ENCODE peak calls at places on chromosomes 6 and 20, in nine cellular contexts. One of them, this sample, is unnamed.

GRCh38 chr6:54957698-54958097 is 111.1 kb downstream of the FAM83B start:
- DNase-seq in neural progenitor cell: no peak
- DNase-seq in astrocyte of the cerebellum: no peak
- DNase-seq in GM12865: no peak
- DNase-seq in GM20000: no peak
- DNase-seq in H1: no peak
- DNase-seq in mucosa of descending colon: no peak
- DNase-seq in Peyer's patch: no peak
- DNase-seq in lower lobe of right lung: no peak
- DNase-seq in this sample: no peak

GRCh38 chr6:152309006-152309405 is 328.2 kb downstream of the SYNE1 start:
- DNase-seq in neural progenitor cell: no peak
- DNase-seq in astrocyte of the cerebellum: no peak
- DNase-seq in GM12865: no peak
- DNase-seq in GM20000: no peak
- DNase-seq in H1: no peak
- DNase-seq in mucosa of descending colon: no peak
- DNase-seq in Peyer's patch: no peak
- DNase-seq in lower lobe of right lung: no peak
- DNase-seq in this sample: no peak

GRCh38 chr6:116115781-116116180 is 10.2 kb downstream of the COL10A1 start:
- DNase-seq in neural progenitor cell: no peak
- DNase-seq in astrocyte of the cerebellum: no peak
- DNase-seq in GM12865: no peak
- DNase-seq in GM20000: no peak
- DNase-seq in H1: no peak
- DNase-seq in mucosa of descending colon: no peak
- DNase-seq in Peyer's patch: no peak
- DNase-seq in lower lobe of right lung: no peak
- DNase-seq in this sample: no peak

GRCh38 chr20:34644345-34644744 is 32.5 kb downstream of the PIGU start:
- DNase-seq in neural progenitor cell: no peak
- DNase-seq in astrocyte of the cerebellum: no peak
- DNase-seq in GM12865: no peak
- DNase-seq in GM20000: no peak
- DNase-seq in H1: no peak
- DNase-seq in mucosa of descending colon: no peak
- DNase-seq in Peyer's patch: no peak
- DNase-seq in lower lobe of right lung: no peak
- DNase-seq in this sample: no peak

GRCh38 chr20:44594730-44595129 is 12.4 kb downstream of the PKIG start:
- DNase-seq in neural progenitor cell: no peak
- DNase-seq in astrocyte of the cerebellum: no peak
- DNase-seq in GM12865: peak
- DNase-seq in GM20000: peak
- DNase-seq in H1: no peak
- DNase-seq in mucosa of descending colon: no peak
- DNase-seq in Peyer's patch: no peak
- DNase-seq in lower lobe of right lung: no peak
- DNase-seq in this sample: no peak

GRCh38 chr6:122609881-122610689 is at the start of gene PKIB:
- DNase-seq in neural progenitor cell: peak
- DNase-seq in astrocyte of the cerebellum: peak
- DNase-seq in GM12865: peak
- DNase-seq in GM20000: peak
- DNase-seq in H1: peak
- DNase-seq in mucosa of descending colon: peak
- DNase-seq in Peyer's patch: peak
- DNase-seq in lower lobe of right lung: peak
- DNase-seq in this sample: peak

GRCh38 chr6:75770844-75771243 is 21.8 kb downstream of the MYO6 start:
- DNase-seq in neural progenitor cell: no peak
- DNase-seq in astrocyte of the cerebellum: no peak
- DNase-seq in GM12865: no peak
- DNase-seq in GM20000: no peak
- DNase-seq in H1: no peak
- DNase-seq in mucosa of descending colon: no peak
- DNase-seq in Peyer's patch: no peak
- DNase-seq in lower lobe of right lung: no peak
- DNase-seq in this sample: no peak

GRCh38 chr6:107692351-107692750 is 131.8 kb downstream of the SCML4 start:
- DNase-seq in neural progenitor cell: no peak
- DNase-seq in astrocyte of the cerebellum: no peak
- DNase-seq in GM12865: no peak
- DNase-seq in GM20000: no peak
- DNase-seq in H1: no peak
- DNase-seq in mucosa of descending colon: no peak
- DNase-seq in Peyer's patch: no peak
- DNase-seq in lower lobe of right lung: no peak
- DNase-seq in this sample: no peak

GRCh38 chr6:43767553-43768505 is 2.2 kb upstream of the VEGFA start:
- DNase-seq in neural progenitor cell: no peak
- DNase-seq in astrocyte of the cerebellum: no peak
- DNase-seq in GM12865: no peak
- DNase-seq in GM20000: no peak
- DNase-seq in H1: no peak
- DNase-seq in mucosa of descending colon: no peak
- DNase-seq in Peyer's patch: no peak
- DNase-seq in lower lobe of right lung: peak
- DNase-seq in this sample: no peak

GRCh38 chr6:138765896-138766487 is 7.6 kb upstream of the CCDC28A start:
- DNase-seq in neural progenitor cell: peak
- DNase-seq in astrocyte of the cerebellum: peak
- DNase-seq in GM12865: peak
- DNase-seq in GM20000: peak
- DNase-seq in H1: no peak
- DNase-seq in mucosa of descending colon: no peak
- DNase-seq in Peyer's patch: no peak
- DNase-seq in lower lobe of right lung: no peak
- DNase-seq in this sample: no peak

GRCh38 chr6:111709615-111710398 is 104.1 kb upstream of the TRAF3IP2 start:
- DNase-seq in neural progenitor cell: peak
- DNase-seq in astrocyte of the cerebellum: peak
- DNase-seq in GM12865: peak
- DNase-seq in GM20000: peak
- DNase-seq in H1: no peak
- DNase-seq in mucosa of descending colon: no peak
- DNase-seq in Peyer's patch: peak
- DNase-seq in lower lobe of right lung: no peak
- DNase-seq in this sample: peak

GRCh38 chr6:54717849-54718455 is 128.6 kb upstream of the FAM83B start:
- DNase-seq in neural progenitor cell: peak
- DNase-seq in astrocyte of the cerebellum: peak
- DNase-seq in GM12865: peak
- DNase-seq in GM20000: peak
- DNase-seq in H1: peak
- DNase-seq in mucosa of descending colon: no peak
- DNase-seq in Peyer's patch: peak
- DNase-seq in lower lobe of right lung: no peak
- DNase-seq in this sample: peak

GRCh38 chr20:11045412-11046175 is 371.8 kb upstream of the JAG1 start:
- DNase-seq in neural progenitor cell: no peak
- DNase-seq in astrocyte of the cerebellum: no peak
- DNase-seq in GM12865: no peak
- DNase-seq in GM20000: no peak
- DNase-seq in H1: no peak
- DNase-seq in mucosa of descending colon: no peak
- DNase-seq in Peyer's patch: no peak
- DNase-seq in lower lobe of right lung: no peak
- DNase-seq in this sample: no peak

GRCh38 chr20:19993937-19994667 is 23.1 kb upstream of the NAA20 start:
- DNase-seq in neural progenitor cell: no peak
- DNase-seq in astrocyte of the cerebellum: no peak
- DNase-seq in GM12865: no peak
- DNase-seq in GM20000: no peak
- DNase-seq in H1: no peak
- DNase-seq in mucosa of descending colon: no peak
- DNase-seq in Peyer's patch: no peak
- DNase-seq in lower lobe of right lung: no peak
- DNase-seq in this sample: no peak

DNA sequence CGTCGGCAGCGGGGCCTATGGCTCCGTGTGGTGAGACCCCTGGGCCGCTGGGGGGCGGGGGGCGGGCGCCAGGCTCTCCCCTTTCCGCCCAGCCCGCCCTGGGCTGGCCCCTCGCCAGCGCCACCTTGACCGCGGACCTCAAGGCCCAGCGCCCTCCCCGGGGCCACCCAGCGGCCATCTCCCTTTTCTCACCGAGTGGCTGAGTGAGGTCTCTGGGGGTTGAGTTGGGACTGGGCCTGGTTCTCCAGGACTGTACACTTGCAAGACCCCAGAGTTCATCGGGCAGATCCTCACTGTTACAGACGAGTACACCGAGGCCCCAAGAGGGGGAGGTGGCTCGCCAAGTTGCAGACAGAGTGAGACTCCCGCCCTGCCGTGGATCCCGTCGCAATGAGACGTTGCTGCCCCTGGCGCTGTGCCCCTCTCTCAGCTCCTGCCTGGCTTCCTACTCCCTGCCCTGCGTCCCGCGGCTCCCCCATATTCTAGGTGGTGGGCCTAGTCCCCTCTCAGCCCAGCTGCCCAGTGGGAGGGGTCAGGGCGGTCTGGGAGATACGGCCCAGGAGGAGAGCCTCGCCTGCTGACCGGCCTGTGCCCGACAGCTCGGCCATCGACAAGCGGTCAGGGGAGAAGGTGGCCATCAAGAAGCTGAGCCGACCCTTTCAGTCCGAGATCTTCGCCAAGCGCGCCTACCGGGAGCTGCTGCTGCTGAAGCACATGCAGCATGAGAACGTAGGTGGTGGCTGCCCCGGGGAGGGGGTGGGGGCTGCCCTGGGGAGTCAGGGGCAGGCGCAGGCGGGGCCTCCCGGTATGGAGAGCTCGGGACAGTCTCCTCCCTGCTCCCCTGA is 581 bp downstream of the MAPK13 start:
- DNase-seq in neural progenitor cell: peak
- DNase-seq in astrocyte of the cerebellum: no peak
- DNase-seq in GM12865: peak
- DNase-seq in GM20000: peak
- DNase-seq in H1: peak
- DNase-seq in mucosa of descending colon: peak
- DNase-seq in Peyer's patch: peak
- DNase-seq in lower lobe of right lung: peak
- DNase-seq in this sample: peak
- TF ChIP-seq CTCF in neural progenitor cell: peak
- TF ChIP-seq CTCF in astrocyte of the cerebellum: no peak
- TF ChIP-seq CTCF in GM12865: no peak
- TF ChIP-seq CTCF in GM20000: no peak
- TF ChIP-seq CTCF in H1: peak
- TF ChIP-seq CTCF in mucosa of descending colon: no peak
- TF ChIP-seq CTCF in Peyer's patch: no peak
- TF ChIP-seq CTCF in lower lobe of right lung: no peak
- TF ChIP-seq CTCF in this sample: peak

GRCh38 chr6:146367061-146367460 is 176.6 kb upstream of the RAB32 start:
- DNase-seq in neural progenitor cell: no peak
- DNase-seq in astrocyte of the cerebellum: no peak
- DNase-seq in GM12865: no peak
- DNase-seq in GM20000: no peak
- DNase-seq in H1: no peak
- DNase-seq in mucosa of descending colon: no peak
- DNase-seq in Peyer's patch: no peak
- DNase-seq in lower lobe of right lung: no peak
- DNase-seq in this sample: no peak
- TF ChIP-seq CTCF in neural progenitor cell: no peak
- TF ChIP-seq CTCF in astrocyte of the cerebellum: no peak
- TF ChIP-seq CTCF in GM12865: no peak
- TF ChIP-seq CTCF in GM20000: no peak
- TF ChIP-seq CTCF in H1: no peak
- TF ChIP-seq CTCF in mucosa of descending colon: no peak
- TF ChIP-seq CTCF in Peyer's patch: no peak
- TF ChIP-seq CTCF in lower lobe of right lung: no peak
- TF ChIP-seq CTCF in this sample: no peak

GRCh38 chr6:32153252-32153834 is 598 bp upstream of the PPT2 start:
- DNase-seq in neural progenitor cell: peak
- DNase-seq in astrocyte of the cerebellum: no peak
- DNase-seq in GM12865: no peak
- DNase-seq in GM20000: no peak
- DNase-seq in H1: peak
- DNase-seq in mucosa of descending colon: peak
- DNase-seq in Peyer's patch: peak
- DNase-seq in lower lobe of right lung: peak
- DNase-seq in this sample: no peak
- TF ChIP-seq CTCF in neural progenitor cell: peak
- TF ChIP-seq CTCF in astrocyte of the cerebellum: peak
- TF ChIP-seq CTCF in GM12865: no peak
- TF ChIP-seq CTCF in GM20000: no peak
- TF ChIP-seq CTCF in H1: peak
- TF ChIP-seq CTCF in mucosa of descending colon: no peak
- TF ChIP-seq CTCF in Peyer's patch: peak
- TF ChIP-seq CTCF in lower lobe of right lung: peak
- TF ChIP-seq CTCF in this sample: no peak

GRCh38 chr6:166341915-166342292 is 441 bp downstream of the SFT2D1 start:
- DNase-seq in neural progenitor cell: peak
- DNase-seq in astrocyte of the cerebellum: no peak
- DNase-seq in GM12865: no peak
- DNase-seq in GM20000: no peak
- DNase-seq in H1: no peak
- DNase-seq in mucosa of descending colon: no peak
- DNase-seq in Peyer's patch: no peak
- DNase-seq in lower lobe of right lung: peak
- DNase-seq in this sample: no peak

GRCh38 chr6:166346449-166346848 is 4.1 kb upstream of the SFT2D1 start:
- DNase-seq in neural progenitor cell: no peak
- DNase-seq in astrocyte of the cerebellum: no peak
- DNase-seq in GM12865: no peak
- DNase-seq in GM20000: no peak
- DNase-seq in H1: no peak
- DNase-seq in mucosa of descending colon: no peak
- DNase-seq in Peyer's patch: no peak
- DNase-seq in lower lobe of right lung: no peak
- DNase-seq in this sample: no peak

GRCh38 chr6:166342293-166343156 is at the start of gene SFT2D1:
- DNase-seq in neural progenitor cell: peak
- DNase-seq in astrocyte of the cerebellum: peak
- DNase-seq in GM12865: peak
- DNase-seq in GM20000: peak
- DNase-seq in H1: peak
- DNase-seq in mucosa of descending colon: peak
- DNase-seq in Peyer's patch: peak
- DNase-seq in lower lobe of right lung: peak
- DNase-seq in this sample: peak

GRCh38 chr6:166343157-166343502 is 785 bp upstream of the SFT2D1 start:
- DNase-seq in neural progenitor cell: no peak
- DNase-seq in astrocyte of the cerebellum: no peak
- DNase-seq in GM12865: peak
- DNase-seq in GM20000: no peak
- DNase-seq in H1: no peak
- DNase-seq in mucosa of descending colon: no peak
- DNase-seq in Peyer's patch: no peak
- DNase-seq in lower lobe of right lung: no peak
- DNase-seq in this sample: no peak

DNA sequence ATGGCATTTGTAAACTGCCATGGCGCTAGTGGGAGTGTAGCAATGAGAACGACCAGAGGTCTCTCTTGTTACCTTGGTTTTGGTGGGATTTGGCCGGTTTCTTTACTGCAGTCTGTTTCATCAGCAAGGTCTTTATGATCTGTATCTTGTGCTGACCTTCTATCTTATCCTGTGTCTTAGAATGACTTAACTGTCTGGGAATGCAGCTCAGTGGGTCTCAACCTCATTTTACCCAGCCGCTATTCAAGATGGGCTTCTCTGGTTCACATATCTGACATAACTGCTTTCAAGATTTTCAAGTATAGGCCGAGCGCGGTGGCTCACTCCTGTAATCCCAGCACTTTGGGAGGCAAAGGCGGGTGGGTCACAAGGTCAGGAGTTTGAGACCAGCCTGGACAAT is 1.9 kb upstream of the SFT2D1 start:
- DNase-seq in neural progenitor cell: no peak
- DNase-seq in astrocyte of the cerebellum: no peak
- DNase-seq in GM12865: no peak
- DNase-seq in GM20000: no peak
- DNase-seq in H1: no peak
- DNase-seq in mucosa of descending colon: no peak
- DNase-seq in Peyer's patch: no peak
- DNase-seq in lower lobe of right lung: no peak
- DNase-seq in this sample: no peak
- TF ChIP-seq CTCF in neural progenitor cell: no peak
- TF ChIP-seq CTCF in astrocyte of the cerebellum: no peak
- TF ChIP-seq CTCF in GM12865: no peak
- TF ChIP-seq CTCF in GM20000: no peak
- TF ChIP-seq CTCF in H1: no peak
- TF ChIP-seq CTCF in mucosa of descending colon: no peak
- TF ChIP-seq CTCF in Peyer's patch: no peak
- TF ChIP-seq CTCF in lower lobe of right lung: no peak
- TF ChIP-seq CTCF in this sample: no peak

This sample was measured in mesothelial cell of epicardium.